ENCODE peak calls at places on chromosomes 7 and 10, in four cellular contexts. V, Q, J and H are unnamed samples.

GRCh38 chr7:83701744-83702143 is 52.8 kb upstream of the SEMA3E start:
- DNase-seq in V (no peak), Q (no peak), J (no peak), H (no peak)

GRCh38 chr7:89238156-89238555 is 442.6 kb upstream of the TEX47 start:
- DNase-seq in V (no peak), Q (no peak), J (no peak), H (no peak)

GRCh38 chr7:26318921-26319320 is 27.3 kb downstream of the SNX10 start:
- DNase-seq in V (no peak), Q (no peak), J (no peak), H (no peak)

GRCh38 chr10:14074062-14074884 is 256.5 kb downstream of the FRMD4A start:
- DNase-seq in V (peak; percentile 33), Q (no peak), J (peak; percentile 99), H (no peak)

GRCh38 chr7:115059312-115059711 is 137.4 kb downstream of the MDFIC start:
- DNase-seq in V (no peak), Q (no peak), J (no peak), H (no peak)

GRCh38 chr7:28533731-28534531 is 121.6 kb downstream of the CREB5 start:
- DNase-seq in V (no peak), Q (no peak), J (no peak), H (no peak)

GRCh38 chr10:111974325-111974724 is 209.2 kb downstream of the GPAM start:
- DNase-seq in V (no peak), Q (no peak), J (no peak), H (no peak)

GRCh38 chr10:18753496-18753895 is 94.3 kb downstream of the ARL5B start:
- DNase-seq in V (no peak), Q (no peak), J (no peak), H (peak; percentile 54)

GRCh38 chr7:105268056-105268455 is 120.7 kb downstream of the SRPK2 start:
- DNase-seq in V (no peak), Q (no peak), J (peak; percentile 59), H (no peak)

GRCh38 chr7:57308631-57309408 is 141.2 kb upstream of the ZNF716 start:
- DNase-seq in V (no peak), Q (no peak), J (peak; percentile 22), H (no peak)

GRCh38 chr7:37920619-37921339 is at the start of gene EPDR1:
- DNase-seq in V (peak; percentile 46), Q (no peak), J (peak; percentile 90), H (peak; percentile 70)